ENCODE peak calls at places on chromosomes 2 and 18, in nine cellular contexts. One of them, this sample, is unnamed.

GRCh38 chr2:120829633-120830025 is 94.0 kb downstream of the GLI2 start:
- DNase-seq in dorsolateral prefrontal cortex: no peak
- DNase-seq in fibroblast of the aortic adventitia: no peak
- DNase-seq in suprapubic skin: peak
- DNase-seq in CD4-positive, alpha-beta T cell: no peak
- DNase-seq in brain microvascular endothelial cell: no peak
- DNase-seq in activated CD4-positive, alpha-beta T cell treated with anti-CD3 and anti-CD28 coated beads, Interleukin-2, amount 10 ng/mL, durations not matched to agents 7 days and 5 days: no peak
- DNase-seq in KBM-7: no peak
- DNase-seq in amniotic stem cell: no peak
- DNase-seq in this sample: no peak

GRCh38 chr18:48908916-48909315 is 41.8 kb downstream of the SMAD7 start:
- DNase-seq in dorsolateral prefrontal cortex: no peak
- DNase-seq in fibroblast of the aortic adventitia: no peak
- DNase-seq in suprapubic skin: peak
- DNase-seq in CD4-positive, alpha-beta T cell: no peak
- DNase-seq in brain microvascular endothelial cell: no peak
- DNase-seq in activated CD4-positive, alpha-beta T cell treated with anti-CD3 and anti-CD28 coated beads, Interleukin-2, amount 10 ng/mL, durations not matched to agents 7 days and 5 days: no peak
- DNase-seq in KBM-7: no peak
- DNase-seq in amniotic stem cell: no peak
- DNase-seq in this sample: no peak

GRCh38 chr2:234469972-234470371 is 26.9 kb downstream of the ARL4C start:
- DNase-seq in dorsolateral prefrontal cortex: no peak
- DNase-seq in fibroblast of the aortic adventitia: no peak
- DNase-seq in suprapubic skin: no peak
- DNase-seq in CD4-positive, alpha-beta T cell: no peak
- DNase-seq in brain microvascular endothelial cell: no peak
- DNase-seq in activated CD4-positive, alpha-beta T cell treated with anti-CD3 and anti-CD28 coated beads, Interleukin-2, amount 10 ng/mL, durations not matched to agents 7 days and 5 days: no peak
- DNase-seq in KBM-7: no peak
- DNase-seq in amniotic stem cell: no peak
- DNase-seq in this sample: no peak

GRCh38 chr18:8751692-8752091 is 46.3 kb downstream of the MTCL1 start:
- DNase-seq in dorsolateral prefrontal cortex: no peak
- DNase-seq in fibroblast of the aortic adventitia: no peak
- DNase-seq in suprapubic skin: no peak
- DNase-seq in CD4-positive, alpha-beta T cell: no peak
- DNase-seq in brain microvascular endothelial cell: no peak
- DNase-seq in activated CD4-positive, alpha-beta T cell treated with anti-CD3 and anti-CD28 coated beads, Interleukin-2, amount 10 ng/mL, durations not matched to agents 7 days and 5 days: no peak
- DNase-seq in KBM-7: no peak
- DNase-seq in amniotic stem cell: no peak
- DNase-seq in this sample: no peak

GRCh38 chr2:219335373-219335786 is 2.8 kb upstream of the RESP18 start:
- DNase-seq in dorsolateral prefrontal cortex: no peak
- DNase-seq in fibroblast of the aortic adventitia: no peak
- DNase-seq in suprapubic skin: no peak
- DNase-seq in CD4-positive, alpha-beta T cell: no peak
- DNase-seq in brain microvascular endothelial cell: no peak
- DNase-seq in activated CD4-positive, alpha-beta T cell treated with anti-CD3 and anti-CD28 coated beads, Interleukin-2, amount 10 ng/mL, durations not matched to agents 7 days and 5 days: no peak
- DNase-seq in KBM-7: no peak
- DNase-seq in amniotic stem cell: no peak
- DNase-seq in this sample: no peak

GRCh38 chr2:70070557-70071268 is 16.6 kb upstream of the PCBP1 start:
- DNase-seq in dorsolateral prefrontal cortex: peak
- DNase-seq in fibroblast of the aortic adventitia: peak
- DNase-seq in suprapubic skin: peak
- DNase-seq in CD4-positive, alpha-beta T cell: peak
- DNase-seq in brain microvascular endothelial cell: peak
- DNase-seq in activated CD4-positive, alpha-beta T cell treated with anti-CD3 and anti-CD28 coated beads, Interleukin-2, amount 10 ng/mL, durations not matched to agents 7 days and 5 days: peak
- DNase-seq in KBM-7: peak
- DNase-seq in amniotic stem cell: peak
- DNase-seq in this sample: peak

GRCh38 chr2:235312571-235312970 is 181.3 kb upstream of the AGAP1 start:
- DNase-seq in dorsolateral prefrontal cortex: no peak
- DNase-seq in fibroblast of the aortic adventitia: no peak
- DNase-seq in suprapubic skin: no peak
- DNase-seq in CD4-positive, alpha-beta T cell: no peak
- DNase-seq in brain microvascular endothelial cell: no peak
- DNase-seq in activated CD4-positive, alpha-beta T cell treated with anti-CD3 and anti-CD28 coated beads, Interleukin-2, amount 10 ng/mL, durations not matched to agents 7 days and 5 days: no peak
- DNase-seq in KBM-7: no peak
- DNase-seq in amniotic stem cell: no peak
- DNase-seq in this sample: no peak

GRCh38 chr2:231300020-231300721 is 95.3 kb upstream of the B3GNT7 start:
- DNase-seq in dorsolateral prefrontal cortex: no peak
- DNase-seq in fibroblast of the aortic adventitia: no peak
- DNase-seq in suprapubic skin: no peak
- DNase-seq in CD4-positive, alpha-beta T cell: no peak
- DNase-seq in brain microvascular endothelial cell: no peak
- DNase-seq in activated CD4-positive, alpha-beta T cell treated with anti-CD3 and anti-CD28 coated beads, Interleukin-2, amount 10 ng/mL, durations not matched to agents 7 days and 5 days: no peak
- DNase-seq in KBM-7: no peak
- DNase-seq in amniotic stem cell: no peak
- DNase-seq in this sample: no peak

GRCh38 chr2:159658887-159659437 is 42.6 kb upstream of the BAZ2B start:
- DNase-seq in dorsolateral prefrontal cortex: no peak
- DNase-seq in fibroblast of the aortic adventitia: peak
- DNase-seq in suprapubic skin: no peak
- DNase-seq in CD4-positive, alpha-beta T cell: no peak
- DNase-seq in brain microvascular endothelial cell: no peak
- DNase-seq in activated CD4-positive, alpha-beta T cell treated with anti-CD3 and anti-CD28 coated beads, Interleukin-2, amount 10 ng/mL, durations not matched to agents 7 days and 5 days: no peak
- DNase-seq in KBM-7: no peak
- DNase-seq in amniotic stem cell: no peak
- DNase-seq in this sample: peak

GRCh38 chr2:15449542-15450236 is 111.4 kb downstream of the NBAS start:
- DNase-seq in dorsolateral prefrontal cortex: no peak
- DNase-seq in fibroblast of the aortic adventitia: peak
- DNase-seq in suprapubic skin: no peak
- DNase-seq in CD4-positive, alpha-beta T cell: no peak
- DNase-seq in brain microvascular endothelial cell: no peak
- DNase-seq in activated CD4-positive, alpha-beta T cell treated with anti-CD3 and anti-CD28 coated beads, Interleukin-2, amount 10 ng/mL, durations not matched to agents 7 days and 5 days: no peak
- DNase-seq in KBM-7: peak
- DNase-seq in amniotic stem cell: no peak
- DNase-seq in this sample: peak

GRCh38 chr2:20630967-20631366 is 19.9 kb downstream of the HS1BP3 start:
- DNase-seq in dorsolateral prefrontal cortex: no peak
- DNase-seq in fibroblast of the aortic adventitia: no peak
- DNase-seq in suprapubic skin: peak
- DNase-seq in CD4-positive, alpha-beta T cell: no peak
- DNase-seq in brain microvascular endothelial cell: no peak
- DNase-seq in activated CD4-positive, alpha-beta T cell treated with anti-CD3 and anti-CD28 coated beads, Interleukin-2, amount 10 ng/mL, durations not matched to agents 7 days and 5 days: no peak
- DNase-seq in KBM-7: no peak
- DNase-seq in amniotic stem cell: no peak
- DNase-seq in this sample: no peak

GRCh38 chr18:74281639-74282358 is 10.0 kb downstream of the CYB5A start:
- DNase-seq in dorsolateral prefrontal cortex: no peak
- DNase-seq in fibroblast of the aortic adventitia: no peak
- DNase-seq in suprapubic skin: no peak
- DNase-seq in CD4-positive, alpha-beta T cell: no peak
- DNase-seq in brain microvascular endothelial cell: no peak
- DNase-seq in activated CD4-positive, alpha-beta T cell treated with anti-CD3 and anti-CD28 coated beads, Interleukin-2, amount 10 ng/mL, durations not matched to agents 7 days and 5 days: no peak
- DNase-seq in KBM-7: no peak
- DNase-seq in amniotic stem cell: no peak
- DNase-seq in this sample: no peak

GRCh38 chr2:44112096-44112495 is 56.6 kb upstream of the PPM1B start:
- DNase-seq in dorsolateral prefrontal cortex: no peak
- DNase-seq in fibroblast of the aortic adventitia: no peak
- DNase-seq in suprapubic skin: no peak
- DNase-seq in CD4-positive, alpha-beta T cell: no peak
- DNase-seq in brain microvascular endothelial cell: no peak
- DNase-seq in activated CD4-positive, alpha-beta T cell treated with anti-CD3 and anti-CD28 coated beads, Interleukin-2, amount 10 ng/mL, durations not matched to agents 7 days and 5 days: no peak
- DNase-seq in KBM-7: no peak
- DNase-seq in amniotic stem cell: no peak
- DNase-seq in this sample: no peak

GRCh38 chr2:64273524-64274398 is 129.5 kb upstream of the PELI1 start:
- DNase-seq in dorsolateral prefrontal cortex: no peak
- DNase-seq in fibroblast of the aortic adventitia: peak
- DNase-seq in suprapubic skin: peak
- DNase-seq in CD4-positive, alpha-beta T cell: no peak
- DNase-seq in brain microvascular endothelial cell: peak
- DNase-seq in activated CD4-positive, alpha-beta T cell treated with anti-CD3 and anti-CD28 coated beads, Interleukin-2, amount 10 ng/mL, durations not matched to agents 7 days and 5 days: no peak
- DNase-seq in KBM-7: peak
- DNase-seq in amniotic stem cell: peak
- DNase-seq in this sample: peak

GRCh38 chr18:48539406-48540328 is 836 bp downstream of the CTIF start:
- DNase-seq in dorsolateral prefrontal cortex: peak
- DNase-seq in fibroblast of the aortic adventitia: peak
- DNase-seq in suprapubic skin: peak
- DNase-seq in CD4-positive, alpha-beta T cell: no peak
- DNase-seq in brain microvascular endothelial cell: peak
- DNase-seq in activated CD4-positive, alpha-beta T cell treated with anti-CD3 and anti-CD28 coated beads, Interleukin-2, amount 10 ng/mL, durations not matched to agents 7 days and 5 days: peak
- DNase-seq in KBM-7: peak
- DNase-seq in amniotic stem cell: peak
- DNase-seq in this sample: peak

GRCh38 chr2:198106621-198107020 is 302.2 kb downstream of the PLCL1 start:
- DNase-seq in dorsolateral prefrontal cortex: no peak
- DNase-seq in fibroblast of the aortic adventitia: no peak
- DNase-seq in suprapubic skin: no peak
- DNase-seq in CD4-positive, alpha-beta T cell: no peak
- DNase-seq in brain microvascular endothelial cell: no peak
- DNase-seq in activated CD4-positive, alpha-beta T cell treated with anti-CD3 and anti-CD28 coated beads, Interleukin-2, amount 10 ng/mL, durations not matched to agents 7 days and 5 days: no peak
- DNase-seq in KBM-7: peak
- DNase-seq in amniotic stem cell: no peak
- DNase-seq in this sample: peak

GRCh38 chr2:112001942-112002341 is 53.1 kb upstream of the TMEM87B start:
- DNase-seq in dorsolateral prefrontal cortex: no peak
- DNase-seq in fibroblast of the aortic adventitia: no peak
- DNase-seq in suprapubic skin: no peak
- DNase-seq in CD4-positive, alpha-beta T cell: no peak
- DNase-seq in brain microvascular endothelial cell: no peak
- DNase-seq in activated CD4-positive, alpha-beta T cell treated with anti-CD3 and anti-CD28 coated beads, Interleukin-2, amount 10 ng/mL, durations not matched to agents 7 days and 5 days: no peak
- DNase-seq in KBM-7: no peak
- DNase-seq in amniotic stem cell: no peak
- DNase-seq in this sample: no peak

GRCh38 chr2:55431982-55432627 is 12.4 kb upstream of the CCDC88A start:
- DNase-seq in dorsolateral prefrontal cortex: no peak
- DNase-seq in fibroblast of the aortic adventitia: peak
- DNase-seq in suprapubic skin: no peak
- DNase-seq in CD4-positive, alpha-beta T cell: no peak
- DNase-seq in brain microvascular endothelial cell: no peak
- DNase-seq in activated CD4-positive, alpha-beta T cell treated with anti-CD3 and anti-CD28 coated beads, Interleukin-2, amount 10 ng/mL, durations not matched to agents 7 days and 5 days: no peak
- DNase-seq in KBM-7: peak
- DNase-seq in amniotic stem cell: no peak
- DNase-seq in this sample: peak

GRCh38 chr18:9575558-9575957 is 38.8 kb downstream of the PPP4R1 start:
- DNase-seq in dorsolateral prefrontal cortex: no peak
- DNase-seq in fibroblast of the aortic adventitia: peak
- DNase-seq in suprapubic skin: peak
- DNase-seq in CD4-positive, alpha-beta T cell: no peak
- DNase-seq in brain microvascular endothelial cell: peak
- DNase-seq in activated CD4-positive, alpha-beta T cell treated with anti-CD3 and anti-CD28 coated beads, Interleukin-2, amount 10 ng/mL, durations not matched to agents 7 days and 5 days: peak
- DNase-seq in KBM-7: no peak
- DNase-seq in amniotic stem cell: peak
- DNase-seq in this sample: peak

GRCh38 chr2:64210816-64211215 is 66.6 kb upstream of the PELI1 start:
- DNase-seq in dorsolateral prefrontal cortex: no peak
- DNase-seq in fibroblast of the aortic adventitia: no peak
- DNase-seq in suprapubic skin: no peak
- DNase-seq in CD4-positive, alpha-beta T cell: no peak
- DNase-seq in brain microvascular endothelial cell: no peak
- DNase-seq in activated CD4-positive, alpha-beta T cell treated with anti-CD3 and anti-CD28 coated beads, Interleukin-2, amount 10 ng/mL, durations not matched to agents 7 days and 5 days: no peak
- DNase-seq in KBM-7: no peak
- DNase-seq in amniotic stem cell: no peak
- DNase-seq in this sample: no peak

GRCh38 chr2:120446236-120447121 is 100.5 kb downstream of the INHBB start:
- DNase-seq in dorsolateral prefrontal cortex: peak
- DNase-seq in fibroblast of the aortic adventitia: no peak
- DNase-seq in suprapubic skin: peak
- DNase-seq in CD4-positive, alpha-beta T cell: no peak
- DNase-seq in brain microvascular endothelial cell: no peak
- DNase-seq in activated CD4-positive, alpha-beta T cell treated with anti-CD3 and anti-CD28 coated beads, Interleukin-2, amount 10 ng/mL, durations not matched to agents 7 days and 5 days: no peak
- DNase-seq in KBM-7: no peak
- DNase-seq in amniotic stem cell: no peak
- DNase-seq in this sample: no peak

GRCh38 chr2:17878222-17879136 is at the start of gene KCNS3:
- DNase-seq in dorsolateral prefrontal cortex: no peak
- DNase-seq in fibroblast of the aortic adventitia: no peak
- DNase-seq in suprapubic skin: no peak
- DNase-seq in CD4-positive, alpha-beta T cell: no peak
- DNase-seq in brain microvascular endothelial cell: no peak
- DNase-seq in activated CD4-positive, alpha-beta T cell treated with anti-CD3 and anti-CD28 coated beads, Interleukin-2, amount 10 ng/mL, durations not matched to agents 7 days and 5 days: no peak
- DNase-seq in KBM-7: no peak
- DNase-seq in amniotic stem cell: no peak
- DNase-seq in this sample: no peak

GRCh38 chr2:76759634-76760366 is 762.4 kb downstream of the LRRTM4 start:
- DNase-seq in dorsolateral prefrontal cortex: no peak
- DNase-seq in fibroblast of the aortic adventitia: no peak
- DNase-seq in suprapubic skin: no peak
- DNase-seq in CD4-positive, alpha-beta T cell: no peak
- DNase-seq in brain microvascular endothelial cell: no peak
- DNase-seq in activated CD4-positive, alpha-beta T cell treated with anti-CD3 and anti-CD28 coated beads, Interleukin-2, amount 10 ng/mL, durations not matched to agents 7 days and 5 days: no peak
- DNase-seq in KBM-7: no peak
- DNase-seq in amniotic stem cell: no peak
- DNase-seq in this sample: no peak

GRCh38 chr2:190408538-190409271 is 550 bp downstream of the MFSD6 start:
- DNase-seq in dorsolateral prefrontal cortex: peak
- DNase-seq in fibroblast of the aortic adventitia: no peak
- DNase-seq in suprapubic skin: peak
- DNase-seq in CD4-positive, alpha-beta T cell: peak
- DNase-seq in brain microvascular endothelial cell: no peak
- DNase-seq in activated CD4-positive, alpha-beta T cell treated with anti-CD3 and anti-CD28 coated beads, Interleukin-2, amount 10 ng/mL, durations not matched to agents 7 days and 5 days: peak
- DNase-seq in KBM-7: peak
- DNase-seq in amniotic stem cell: no peak
- DNase-seq in this sample: peak

GRCh38 chr18:79400091-79400590 is 4.4 kb downstream of the NFATC1 start:
- DNase-seq in dorsolateral prefrontal cortex: no peak
- DNase-seq in fibroblast of the aortic adventitia: peak
- DNase-seq in suprapubic skin: peak
- DNase-seq in CD4-positive, alpha-beta T cell: peak
- DNase-seq in brain microvascular endothelial cell: no peak
- DNase-seq in activated CD4-positive, alpha-beta T cell treated with anti-CD3 and anti-CD28 coated beads, Interleukin-2, amount 10 ng/mL, durations not matched to agents 7 days and 5 days: peak
- DNase-seq in KBM-7: no peak
- DNase-seq in amniotic stem cell: no peak
- DNase-seq in this sample: peak

GRCh38 chr2:235378261-235378660 is 115.6 kb upstream of the AGAP1 start:
- DNase-seq in dorsolateral prefrontal cortex: no peak
- DNase-seq in fibroblast of the aortic adventitia: peak
- DNase-seq in suprapubic skin: no peak
- DNase-seq in CD4-positive, alpha-beta T cell: no peak
- DNase-seq in brain microvascular endothelial cell: no peak
- DNase-seq in activated CD4-positive, alpha-beta T cell treated with anti-CD3 and anti-CD28 coated beads, Interleukin-2, amount 10 ng/mL, durations not matched to agents 7 days and 5 days: no peak
- DNase-seq in KBM-7: no peak
- DNase-seq in amniotic stem cell: no peak
- DNase-seq in this sample: no peak

GRCh38 chr2:20424300-20425290 is 22.3 kb upstream of the RHOB start:
- DNase-seq in dorsolateral prefrontal cortex: peak
- DNase-seq in fibroblast of the aortic adventitia: peak
- DNase-seq in suprapubic skin: peak
- DNase-seq in CD4-positive, alpha-beta T cell: no peak
- DNase-seq in brain microvascular endothelial cell: peak
- DNase-seq in activated CD4-positive, alpha-beta T cell treated with anti-CD3 and anti-CD28 coated beads, Interleukin-2, amount 10 ng/mL, durations not matched to agents 7 days and 5 days: peak
- DNase-seq in KBM-7: peak
- DNase-seq in amniotic stem cell: no peak
- DNase-seq in this sample: peak

GRCh38 chr2:127593228-127594115 is 52.5 kb upstream of the GPR17 start:
- DNase-seq in dorsolateral prefrontal cortex: no peak
- DNase-seq in fibroblast of the aortic adventitia: no peak
- DNase-seq in suprapubic skin: peak
- DNase-seq in CD4-positive, alpha-beta T cell: no peak
- DNase-seq in brain microvascular endothelial cell: no peak
- DNase-seq in activated CD4-positive, alpha-beta T cell treated with anti-CD3 and anti-CD28 coated beads, Interleukin-2, amount 10 ng/mL, durations not matched to agents 7 days and 5 days: no peak
- DNase-seq in KBM-7: no peak
- DNase-seq in amniotic stem cell: no peak
- DNase-seq in this sample: no peak

GRCh38 chr2:240289701-240290431 is 145.6 kb upstream of the GPC1 start:
- DNase-seq in dorsolateral prefrontal cortex: no peak
- DNase-seq in fibroblast of the aortic adventitia: no peak
- DNase-seq in suprapubic skin: no peak
- DNase-seq in CD4-positive, alpha-beta T cell: no peak
- DNase-seq in brain microvascular endothelial cell: no peak
- DNase-seq in activated CD4-positive, alpha-beta T cell treated with anti-CD3 and anti-CD28 coated beads, Interleukin-2, amount 10 ng/mL, durations not matched to agents 7 days and 5 days: no peak
- DNase-seq in KBM-7: no peak
- DNase-seq in amniotic stem cell: no peak
- DNase-seq in this sample: no peak

GRCh38 chr2:69097908-69098655 is 85.1 kb downstream of the ANTXR1 start:
- DNase-seq in dorsolateral prefrontal cortex: no peak
- DNase-seq in fibroblast of the aortic adventitia: peak
- DNase-seq in suprapubic skin: no peak
- DNase-seq in CD4-positive, alpha-beta T cell: no peak
- DNase-seq in brain microvascular endothelial cell: no peak
- DNase-seq in activated CD4-positive, alpha-beta T cell treated with anti-CD3 and anti-CD28 coated beads, Interleukin-2, amount 10 ng/mL, durations not matched to agents 7 days and 5 days: no peak
- DNase-seq in KBM-7: peak
- DNase-seq in amniotic stem cell: no peak
- DNase-seq in this sample: peak

This sample was measured in OCI-M1.